ENCODE peak calls at places on chromosome 19, in seven cellular contexts. One of them, this sample, is unnamed.

GRCh38 chr19:920051-920857 is 3.1 kb downstream of the KISS1R start:
- DNase-seq in H1: peak
- DNase-seq in psoas muscle: no peak
- DNase-seq in pancreas: peak
- DNase-seq in Calu3: peak
- DNase-seq in A673: peak
- DNase-seq in endodermal cell: peak
- DNase-seq in this sample: peak

GRCh38 chr19:7701654-7702457 is at the start of gene FCER2:
- DNase-seq in H1: no peak
- DNase-seq in psoas muscle: no peak
- DNase-seq in pancreas: no peak
- DNase-seq in Calu3: no peak
- DNase-seq in A673: no peak
- DNase-seq in endodermal cell: no peak
- DNase-seq in this sample: no peak

GRCh38 chr19:2239771-2240770 is 3.4 kb downstream of the SF3A2 start:
- DNase-seq in H1: no peak
- DNase-seq in psoas muscle: no peak
- DNase-seq in pancreas: peak
- DNase-seq in Calu3: no peak
- DNase-seq in A673: no peak
- DNase-seq in endodermal cell: peak
- DNase-seq in this sample: peak

GRCh38 chr19:2049741-2050348 is 1.2 kb downstream of the MKNK2 start:
- DNase-seq in H1: no peak
- DNase-seq in psoas muscle: peak
- DNase-seq in pancreas: peak
- DNase-seq in Calu3: peak
- DNase-seq in A673: peak
- DNase-seq in endodermal cell: no peak
- DNase-seq in this sample: peak

GRCh38 chr19:2974342-2974932 is 2.9 kb upstream of the TLE6 start:
- DNase-seq in H1: no peak
- DNase-seq in psoas muscle: peak
- DNase-seq in pancreas: no peak
- DNase-seq in Calu3: no peak
- DNase-seq in A673: peak
- DNase-seq in endodermal cell: no peak
- DNase-seq in this sample: peak

GRCh38 chr19:55446060-55446459 is 3.0 kb upstream of the SHISA7 start:
- DNase-seq in H1: no peak
- DNase-seq in psoas muscle: no peak
- DNase-seq in pancreas: no peak
- DNase-seq in Calu3: no peak
- DNase-seq in A673: no peak
- DNase-seq in endodermal cell: no peak
- DNase-seq in this sample: no peak

GRCh38 chr19:13905634-13906524 is at the start of the genes BRME1 and CC2D1A:
- DNase-seq in H1: peak
- DNase-seq in psoas muscle: peak
- DNase-seq in pancreas: peak
- DNase-seq in Calu3: peak
- DNase-seq in A673: peak
- DNase-seq in endodermal cell: peak
- DNase-seq in this sample: peak

GRCh38 chr19:8148410-8149231 is 771 bp downstream of the FBN3 start:
- DNase-seq in H1: peak
- DNase-seq in psoas muscle: no peak
- DNase-seq in pancreas: peak
- DNase-seq in Calu3: peak
- DNase-seq in A673: no peak
- DNase-seq in endodermal cell: peak
- DNase-seq in this sample: peak

GRCh38 chr19:55581828-55582223 is 1.2 kb upstream of the ZNF579 start:
- DNase-seq in H1: no peak
- DNase-seq in psoas muscle: no peak
- DNase-seq in pancreas: no peak
- DNase-seq in Calu3: no peak
- DNase-seq in A673: no peak
- DNase-seq in endodermal cell: no peak
- DNase-seq in this sample: no peak

GRCh38 chr19:47486900-47487299 is 2.9 kb upstream of the KPTN start:
- DNase-seq in H1: no peak
- DNase-seq in psoas muscle: peak
- DNase-seq in pancreas: no peak
- DNase-seq in Calu3: no peak
- DNase-seq in A673: no peak
- DNase-seq in endodermal cell: no peak
- DNase-seq in this sample: peak

GRCh38 chr19:47481460-47482052 is 2.5 kb downstream of the KPTN start:
- DNase-seq in H1: no peak
- DNase-seq in psoas muscle: no peak
- DNase-seq in pancreas: no peak
- DNase-seq in Calu3: no peak
- DNase-seq in A673: no peak
- DNase-seq in endodermal cell: no peak
- DNase-seq in this sample: no peak

GRCh38 chr19:47483200-47483599 is 819 bp downstream of the KPTN start:
- DNase-seq in H1: no peak
- DNase-seq in psoas muscle: peak
- DNase-seq in pancreas: no peak
- DNase-seq in Calu3: no peak
- DNase-seq in A673: no peak
- DNase-seq in endodermal cell: no peak
- DNase-seq in this sample: no peak

GRCh38 chr19:47485210-47485609 is 1.2 kb upstream of the KPTN start:
- DNase-seq in H1: no peak
- DNase-seq in psoas muscle: peak
- DNase-seq in pancreas: no peak
- DNase-seq in Calu3: no peak
- DNase-seq in A673: no peak
- DNase-seq in endodermal cell: no peak
- DNase-seq in this sample: peak

GRCh38 chr19:47483800-47484690 is at the start of gene KPTN:
- DNase-seq in H1: peak
- DNase-seq in psoas muscle: peak
- DNase-seq in pancreas: peak
- DNase-seq in Calu3: peak
- DNase-seq in A673: peak
- DNase-seq in endodermal cell: peak
- DNase-seq in this sample: peak
- TF ChIP-seq CTCF in H1: peak
- TF ChIP-seq CTCF in psoas muscle: peak
- TF ChIP-seq CTCF in pancreas: peak
- TF ChIP-seq CTCF in Calu3: peak
- TF ChIP-seq CTCF in A673: peak
- TF ChIP-seq CTCF in endodermal cell: peak
- TF ChIP-seq CTCF in this sample: peak

GRCh38 chr19:18846862-18847515 is 15.2 kb downstream of the UPF1 start:
- DNase-seq in H1: peak
- DNase-seq in psoas muscle: peak
- DNase-seq in pancreas: peak
- DNase-seq in Calu3: peak
- DNase-seq in A673: peak
- DNase-seq in endodermal cell: peak
- DNase-seq in this sample: peak

GRCh38 chr19:18845961-18846360 is 14.2 kb downstream of the UPF1 start:
- DNase-seq in H1: no peak
- DNase-seq in psoas muscle: peak
- DNase-seq in pancreas: no peak
- DNase-seq in Calu3: no peak
- DNase-seq in A673: no peak
- DNase-seq in endodermal cell: no peak
- DNase-seq in this sample: no peak

GRCh38 chr19:18849838-18850400 is 18.2 kb downstream of the UPF1 start:
- DNase-seq in H1: no peak
- DNase-seq in psoas muscle: no peak
- DNase-seq in pancreas: no peak
- DNase-seq in Calu3: no peak
- DNase-seq in A673: no peak
- DNase-seq in endodermal cell: no peak
- DNase-seq in this sample: no peak

GRCh38 chr19:18848860-18849661 is 17.3 kb downstream of the UPF1 start:
- DNase-seq in H1: no peak
- DNase-seq in psoas muscle: peak
- DNase-seq in pancreas: no peak
- DNase-seq in Calu3: no peak
- DNase-seq in A673: no peak
- DNase-seq in endodermal cell: no peak
- DNase-seq in this sample: no peak

DNA sequence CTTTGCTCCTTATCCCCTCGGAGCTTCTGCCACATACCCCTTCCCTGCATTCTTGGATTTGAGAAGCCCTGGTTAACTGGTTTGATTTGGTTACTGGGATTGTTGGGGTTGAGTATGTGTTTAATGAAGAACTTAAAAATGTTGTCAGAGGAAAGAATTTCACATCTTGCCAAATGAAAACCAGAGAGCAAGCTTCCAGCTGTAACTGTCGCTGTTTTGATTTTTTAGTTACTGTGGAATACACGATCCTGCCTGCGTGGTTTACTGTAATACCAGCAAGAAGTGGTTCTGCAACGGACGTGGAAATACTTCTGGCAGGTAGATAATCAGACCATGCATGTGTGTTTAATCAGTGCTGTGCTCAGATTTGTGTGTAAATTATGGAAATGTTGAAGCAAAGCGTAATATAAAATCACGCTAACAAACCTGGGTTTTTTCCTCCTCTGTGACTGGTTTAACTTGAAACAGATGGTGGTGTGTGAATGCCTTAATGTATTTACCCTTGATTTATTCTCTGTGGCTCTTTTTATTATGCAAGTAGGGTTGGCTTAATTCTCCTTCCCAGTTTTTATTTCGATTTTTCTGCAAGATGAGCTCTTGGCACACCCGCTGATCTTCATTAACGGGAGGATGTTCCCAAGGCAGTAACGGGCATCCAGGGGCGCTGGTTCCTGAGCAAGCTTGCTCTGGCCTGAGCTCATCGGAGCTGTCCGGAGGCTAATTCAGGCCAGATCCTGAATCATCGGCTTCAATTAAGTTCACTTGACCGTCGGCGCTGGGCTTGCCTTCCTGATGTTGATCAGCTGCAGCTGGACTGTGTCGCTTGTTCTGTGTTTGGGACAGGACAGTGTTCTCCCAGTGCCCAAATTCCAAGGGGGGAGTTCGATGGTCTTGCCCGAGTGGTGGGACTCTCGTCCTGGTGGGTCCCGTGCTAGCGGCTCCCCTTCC is 16.0 kb downstream of the UPF1 start:
- DNase-seq in H1: no peak
- DNase-seq in psoas muscle: no peak
- DNase-seq in pancreas: no peak
- DNase-seq in Calu3: no peak
- DNase-seq in A673: peak
- DNase-seq in endodermal cell: no peak
- DNase-seq in this sample: no peak
- TF ChIP-seq CTCF in H1: no peak
- TF ChIP-seq CTCF in psoas muscle: no peak
- TF ChIP-seq CTCF in pancreas: no peak
- TF ChIP-seq CTCF in Calu3: no peak
- TF ChIP-seq CTCF in A673: no peak
- TF ChIP-seq CTCF in endodermal cell: peak
- TF ChIP-seq CTCF in this sample: peak

DNA sequence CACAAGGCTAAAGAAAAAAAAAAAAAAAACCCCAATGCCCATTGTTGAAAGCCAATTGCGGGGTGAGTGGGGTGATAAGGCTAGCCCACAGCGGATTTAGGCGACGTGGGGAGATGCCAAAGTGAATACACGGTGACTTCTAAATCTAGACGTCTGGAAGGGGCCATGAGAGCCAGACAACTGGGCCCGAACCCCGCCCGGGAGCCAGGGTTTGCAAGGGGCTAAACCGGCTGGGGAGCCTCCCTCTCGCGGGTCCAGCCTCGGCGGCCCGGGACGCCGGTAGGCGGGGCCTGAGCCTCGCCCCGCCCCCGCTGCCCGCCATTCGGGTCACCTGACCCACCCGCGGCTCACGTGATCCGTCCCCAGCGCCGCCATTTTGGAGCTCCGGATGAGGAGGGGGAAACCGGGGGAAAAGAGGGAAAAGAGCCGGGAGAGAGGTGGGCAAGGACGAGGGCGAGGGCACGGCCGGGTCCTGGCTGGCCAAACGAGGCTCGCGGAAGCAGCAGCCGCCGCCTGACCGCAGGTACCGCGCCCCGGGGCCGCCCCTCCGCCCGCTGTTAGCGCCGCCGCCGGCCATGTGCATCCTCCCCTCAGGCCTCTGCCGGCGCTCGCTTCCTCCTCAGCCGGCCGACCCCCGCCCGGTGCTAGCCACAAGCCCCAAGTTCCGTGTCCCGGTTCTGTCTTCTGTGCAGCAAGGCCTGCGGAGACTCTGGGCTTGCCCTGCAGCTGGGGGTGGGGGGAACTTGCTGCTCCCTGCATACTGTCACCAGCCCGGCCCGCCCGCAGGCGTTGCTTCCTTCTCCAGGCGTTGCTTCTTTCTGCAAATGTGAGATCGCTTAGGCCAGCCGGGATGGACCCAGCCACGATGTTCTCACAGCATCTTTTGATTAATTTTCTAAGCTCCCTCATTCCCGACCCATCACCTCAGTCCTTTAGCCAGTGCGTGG is at the start of gene ZNF507:
- DNase-seq in H1: peak
- DNase-seq in psoas muscle: peak
- DNase-seq in pancreas: peak
- DNase-seq in Calu3: peak
- DNase-seq in A673: peak
- DNase-seq in endodermal cell: peak
- DNase-seq in this sample: peak
- TF ChIP-seq CTCF in H1: no peak
- TF ChIP-seq CTCF in psoas muscle: peak
- TF ChIP-seq CTCF in pancreas: no peak
- TF ChIP-seq CTCF in Calu3: no peak
- TF ChIP-seq CTCF in A673: no peak
- TF ChIP-seq CTCF in endodermal cell: peak
- TF ChIP-seq CTCF in this sample: no peak

GRCh38 chr19:51458051-51458645 is at the start of gene SIGLEC8:
- DNase-seq in H1: no peak
- DNase-seq in psoas muscle: no peak
- DNase-seq in pancreas: no peak
- DNase-seq in Calu3: no peak
- DNase-seq in A673: no peak
- DNase-seq in endodermal cell: no peak
- DNase-seq in this sample: no peak

GRCh38 chr19:51458899-51459592 is 792 bp upstream of the SIGLEC8 start:
- DNase-seq in H1: no peak
- DNase-seq in psoas muscle: no peak
- DNase-seq in pancreas: no peak
- DNase-seq in Calu3: no peak
- DNase-seq in A673: no peak
- DNase-seq in endodermal cell: no peak
- DNase-seq in this sample: no peak

GRCh38 chr19:51460164-51460992 is 2.1 kb upstream of the SIGLEC8 start:
- DNase-seq in H1: no peak
- DNase-seq in psoas muscle: no peak
- DNase-seq in pancreas: no peak
- DNase-seq in Calu3: no peak
- DNase-seq in A673: peak
- DNase-seq in endodermal cell: peak
- DNase-seq in this sample: no peak

GRCh38 chr19:51456541-51457290 is 1.5 kb downstream of the SIGLEC8 start:
- DNase-seq in H1: no peak
- DNase-seq in psoas muscle: no peak
- DNase-seq in pancreas: no peak
- DNase-seq in Calu3: no peak
- DNase-seq in A673: no peak
- DNase-seq in endodermal cell: no peak
- DNase-seq in this sample: no peak

GRCh38 chr19:51457351-51458013 is 772 bp downstream of the SIGLEC8 start:
- DNase-seq in H1: no peak
- DNase-seq in psoas muscle: no peak
- DNase-seq in pancreas: no peak
- DNase-seq in Calu3: no peak
- DNase-seq in A673: no peak
- DNase-seq in endodermal cell: no peak
- DNase-seq in this sample: no peak
- TF ChIP-seq CTCF in H1: no peak
- TF ChIP-seq CTCF in psoas muscle: no peak
- TF ChIP-seq CTCF in pancreas: no peak
- TF ChIP-seq CTCF in Calu3: no peak
- TF ChIP-seq CTCF in A673: no peak
- TF ChIP-seq CTCF in endodermal cell: no peak
- TF ChIP-seq CTCF in this sample: no peak

This sample was measured in activated CD8-positive, alpha-beta T cell treated with anti-CD3 and anti-CD28 coated beads for 36 hours.